ENCODE peak calls at places on chromosomes 3 and 15, in four cellular contexts. G is Peyer's patch, U is heart left ventricle, B is right lobe of liver. F is an unnamed sample. For H3K27me3, the result is how much of the 10 kb centered on the place peaks cover.

GRCh38 chr3:13296662-13297061 is 123.5 kb downstream of the NUP210 start:
- DNase-seq in G (no peak), U (no peak), B (no peak), F (no peak)

GRCh38 chr3:98136631-98137030 is 6.1 kb downstream of the OR5H1 start:
- DNase-seq in G (no peak), U (no peak), B (no peak), F (no peak)

GRCh38 chr3:187019542-187020072 is 89.3 kb downstream of the ST6GAL1 start:
- DNase-seq in G (no peak), U (no peak), B (no peak), F (no peak)

GRCh38 chr3:64667887-64668581 is 19.8 kb downstream of the ADAMTS9 start:
- DNase-seq in G (no peak), U (peak), B (peak), F (no peak)

GRCh38 chr3:14169871-14170270 is 8.5 kb downstream of the XPC start:
- DNase-seq in G (no peak), U (no peak), B (no peak), F (no peak)

GRCh38 chr15:43441316-43441715 is 51.6 kb downstream of the TP53BP1 start:
- DNase-seq in G (no peak), U (no peak), B (no peak), F (no peak)

GRCh38 chr3:173090492-173090891 is 50.5 kb downstream of the SPATA16 start:
- DNase-seq in G (no peak), U (no peak), B (no peak), F (no peak)

GRCh38 chr3:54703906-54704305 is 224.0 kb downstream of the LRTM1 start:
- DNase-seq in G (no peak), U (no peak), B (no peak), F (no peak)

GRCh38 chr15:26872206-26872605 is 5.3 kb downstream of the GABRA5 start:
- DNase-seq in G (no peak), U (no peak), B (no peak), F (no peak)

GRCh38 chr3:79032686-79033318 is 735.0 kb downstream of the ROBO1 start:
- DNase-seq in G (no peak), U (no peak), B (no peak), F (no peak)

GRCh38 chr15:77187751-77188464 is 117.0 kb upstream of the TSPAN3 start:
- DNase-seq in G (peak), U (no peak), B (peak), F (peak)

GRCh38 chr3:143885803-143886427 is 37.6 kb upstream of the SLC9A9 start:
- DNase-seq in G (no peak), U (no peak), B (no peak), F (no peak)

GRCh38 chr15:22243440-22244130 is 163.3 kb downstream of the OR4M2 start:
- DNase-seq in G (no peak), U (no peak), B (no peak), F (no peak)

GRCh38 chr3:9061634-9062033 is 98.4 kb upstream of the RAD18 start:
- DNase-seq in G (no peak), U (no peak), B (no peak), F (no peak)

GRCh38 chr15:45126535-45127158 is 3.0 kb downstream of the DUOXA1 start:
- DNase-seq in G (peak), U (no peak), B (no peak), F (no peak)

GRCh38 chr15:89187301-89187700 is 34.1 kb downstream of the RLBP1 start:
- DNase-seq in G (no peak), U (no peak), B (no peak), F (no peak)

GRCh38 chr15:29222129-29222853 is 47.3 kb downstream of the NSMCE3 start:
- DNase-seq in G (no peak), U (no peak), B (no peak), F (no peak)

GRCh38 chr3:141279074-141279945 is 47.7 kb downstream of the PXYLP1 start:
- DNase-seq in G (no peak), U (no peak), B (no peak), F (no peak)

GRCh38 chr15:92920595-92921169 is 20.6 kb downstream of the CHD2 start:
- DNase-seq in G (no peak), U (no peak), B (no peak), F (no peak)

GRCh38 chr3:122013448-122013925 is 8.6 kb downstream of the ILDR1 start:
- DNase-seq in G (no peak), U (no peak), B (no peak), F (no peak)

GRCh38 chr3:23685484-23686258 is 120.1 kb upstream of the UBE2E1 start:
- DNase-seq in G (peak), U (no peak), B (peak), F (peak)

GRCh38 chr15:90154861-90155626 is 46.1 kb upstream of the SEMA4B start:
- DNase-seq in G (no peak), U (no peak), B (peak), F (peak)

GRCh38 chr3:151155409-151156128 is 47.4 kb downstream of the GPR171 start:
- DNase-seq in G (no peak), U (no peak), B (no peak), F (no peak)

GRCh38 chr3:134468519-134468918 is 17.3 kb downstream of the ANAPC13 start:
- DNase-seq in G (no peak), U (no peak), B (no peak), F (no peak)

GRCh38 chr3:115498421-115498820 is 124.9 kb upstream of the GAP43 start:
- DNase-seq in G (no peak), U (no peak), B (no peak), F (no peak)

GRCh38 chr3:115503386-115503785 is 119.9 kb upstream of the GAP43 start:
- DNase-seq in G (no peak), U (no peak), B (no peak), F (no peak)

GRCh38 chr3:115498898-115499297 is 124.4 kb upstream of the GAP43 start:
- DNase-seq in G (no peak), U (no peak), B (no peak), F (no peak)

GRCh38 chr3:115494826-115495225 is 128.5 kb upstream of the GAP43 start:
- DNase-seq in G (no peak), U (no peak), B (no peak), F (no peak)

DNA sequence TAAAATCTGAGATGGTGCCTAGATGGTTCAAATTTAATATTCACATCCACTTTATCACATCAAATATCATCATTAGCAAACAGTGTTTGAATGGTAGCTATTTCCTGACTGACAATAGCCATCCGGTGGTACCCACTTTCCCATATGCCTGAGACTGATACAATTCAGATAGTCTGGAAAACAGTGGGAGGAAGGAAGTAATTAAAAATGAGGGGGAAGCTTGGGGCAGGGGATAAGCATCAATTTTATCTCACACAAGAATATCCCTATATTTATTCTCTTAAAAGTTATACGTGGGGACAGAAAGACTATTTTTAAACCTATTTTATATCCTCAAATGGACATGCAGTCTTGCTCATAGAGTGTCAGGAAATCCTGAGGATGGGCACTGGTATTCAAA is 122.5 kb upstream of the GAP43 start:
- DNase-seq in G (no peak), U (no peak), B (no peak), F (no peak)
- TF ChIP-seq POLR2A in G (no peak), U (no peak), B (no peak), F (no peak)

GRCh38 chr15:74269362-74270035 is 33.4 kb downstream of the CCDC33 start:
- DNase-seq in G (no peak), U (peak), B (no peak), F (peak)

GRCh38 chr15:74272812-74273211 is 36.7 kb downstream of the CCDC33 start:
- DNase-seq in G (no peak), U (no peak), B (no peak), F (no peak)

GRCh38 chr15:74274485-74275038 is 38.4 kb downstream of the CCDC33 start:
- DNase-seq in G (no peak), U (peak), B (no peak), F (no peak)

GRCh38 chr15:74270155-74270554 is 34.0 kb downstream of the CCDC33 start:
- DNase-seq in G (no peak), U (no peak), B (no peak), F (no peak)

GRCh38 chr15:74270854-74271520 is 34.9 kb downstream of the CCDC33 start:
- DNase-seq in G (no peak), U (peak), B (no peak), F (no peak)
- H3K27me3 ChIP-seq in G (under half), U (under half), B (under half), F (under half)

DNA sequence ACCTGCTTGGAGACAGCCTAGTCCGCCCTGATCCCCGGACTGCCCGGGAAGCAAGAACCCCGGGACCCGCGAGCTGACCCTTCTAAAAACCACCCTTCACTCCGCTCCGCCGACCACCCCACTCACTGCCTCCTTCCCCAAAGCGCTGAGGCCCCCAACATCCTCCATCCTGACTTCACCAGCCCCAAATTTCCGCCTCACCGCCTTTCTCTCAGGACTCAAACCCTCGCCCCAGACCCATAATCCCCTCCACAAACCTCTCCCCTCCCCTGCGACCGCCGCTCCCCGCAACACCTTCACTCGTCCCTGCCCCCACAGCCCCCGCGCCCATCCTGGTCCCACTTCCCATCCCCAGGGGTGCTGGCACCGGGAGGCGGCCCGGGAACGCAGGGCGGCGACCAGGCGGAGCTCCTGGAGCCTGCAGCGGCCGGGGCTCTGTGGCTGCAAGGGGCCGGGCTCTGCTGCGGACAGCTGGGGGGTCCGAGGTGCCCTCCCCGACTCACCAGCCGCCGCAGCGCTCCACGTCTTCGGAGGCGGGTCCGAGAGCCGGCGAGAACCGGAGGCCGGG is 321 bp downstream of the ANO10 start:
- DNase-seq in G (peak), U (peak), B (peak), F (peak)
- TF ChIP-seq POLR2A in G (peak), U (no peak), B (peak), F (peak)

GRCh38 chr3:127824151-127824825 is 2.0 kb upstream of the MGLL start:
- DNase-seq in G (no peak), U (no peak), B (no peak), F (no peak)
- H3K27me3 ChIP-seq in G (under half), U (under half), B (under half), F (under half)

GRCh38 chr3:48609088-48610005 is at the start of gene UQCRC1:
- DNase-seq in G (peak), U (peak), B (peak), F (peak)
- TF ChIP-seq POLR2A in G (peak), U (peak), B (peak), F (peak)

DNA sequence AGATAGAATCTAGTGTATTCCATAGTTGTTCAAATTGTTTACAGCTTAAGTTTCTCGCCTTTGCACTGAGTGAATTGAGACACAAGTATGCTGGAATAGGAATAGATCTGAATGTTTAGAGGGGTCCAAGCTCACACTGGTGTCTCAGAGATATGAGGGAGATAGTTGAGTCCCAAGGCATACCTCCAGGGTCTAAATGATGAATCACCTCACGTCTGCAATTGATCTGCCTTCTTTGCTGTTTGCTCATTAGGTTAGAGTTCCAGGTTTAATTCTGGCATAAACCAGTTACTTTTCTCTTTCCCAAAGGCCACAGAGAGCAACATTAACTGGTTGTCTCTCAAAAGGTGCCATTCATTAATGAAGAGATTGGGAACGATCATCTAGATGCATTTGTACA is 106.3 kb upstream of the MME start:
- DNase-seq in G (no peak), U (no peak), B (no peak), F (no peak)
- H3K27me3 ChIP-seq in G (under half), U (under half), B (under half), F (under half)

GRCh38 chr3:10352146-10352911 is 31.4 kb upstream of the SEC13 start:
- DNase-seq in G (no peak), U (peak), B (no peak), F (no peak)
- TF ChIP-seq POLR2A in G (no peak), U (no peak), B (no peak), F (no peak)

DNA sequence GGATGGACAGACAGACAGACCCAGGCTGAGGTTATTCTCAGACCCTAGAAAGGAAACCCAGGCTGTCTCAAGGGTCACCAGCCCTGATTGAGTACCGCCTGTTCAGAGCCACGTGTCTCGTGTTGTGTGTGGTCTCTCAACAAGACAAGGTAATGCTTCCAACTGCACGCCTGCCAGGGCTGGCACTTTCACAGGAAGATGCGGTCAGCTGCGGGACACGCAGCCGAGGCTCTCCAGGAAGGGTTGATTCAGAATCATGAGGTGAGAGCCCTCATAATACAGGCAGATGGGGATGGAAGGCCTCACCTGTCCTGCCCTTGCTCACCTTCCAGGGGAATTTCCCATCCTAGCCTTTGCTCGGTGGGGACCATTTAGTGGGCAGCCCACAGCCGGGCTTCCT is 81.4 kb downstream of the TOP2B start:
- DNase-seq in G (no peak), U (no peak), B (no peak), F (no peak)
- H3K27me3 ChIP-seq in G (under half), U (under half), B (under half), F (under half)

F was measured in transverse colon.